ENCODE peak calls at places on chromosomes 16 and 17, in seven cellular contexts. One of them, this sample, is unnamed.

GRCh38 chr16:75206749-75207451 is at the start of gene CTRB2:
- DNase-seq in ureter: no peak
- DNase-seq in GM04504: no peak
- DNase-seq in NCI-H1092: no peak
- DNase-seq in Right ventricle myocardium superior: no peak
- DNase-seq in activated T-helper 1 cell treated with anti-CD3 and anti-CD28 coated beads, Interleukin-2, amount 50 U/mL, for 16 hours: no peak
- DNase-seq in hypothalamus: no peak
- DNase-seq in this sample: no peak

GRCh38 chr17:58046230-58047094 is 36.8 kb upstream of the DYNLL2 start:
- DNase-seq in ureter: no peak
- DNase-seq in GM04504: no peak
- DNase-seq in NCI-H1092: no peak
- DNase-seq in Right ventricle myocardium superior: peak
- DNase-seq in activated T-helper 1 cell treated with anti-CD3 and anti-CD28 coated beads, Interleukin-2, amount 50 U/mL, for 16 hours: no peak
- DNase-seq in hypothalamus: no peak
- DNase-seq in this sample: no peak

GRCh38 chr16:8146613-8147012 is 443.7 kb downstream of the TMEM114 start:
- DNase-seq in ureter: no peak
- DNase-seq in GM04504: no peak
- DNase-seq in NCI-H1092: no peak
- DNase-seq in Right ventricle myocardium superior: no peak
- DNase-seq in activated T-helper 1 cell treated with anti-CD3 and anti-CD28 coated beads, Interleukin-2, amount 50 U/mL, for 16 hours: no peak
- DNase-seq in hypothalamus: no peak
- DNase-seq in this sample: no peak

GRCh38 chr17:75872434-75873351 is 5.7 kb downstream of the TRIM47 start:
- DNase-seq in ureter: peak
- DNase-seq in GM04504: peak
- DNase-seq in NCI-H1092: no peak
- DNase-seq in Right ventricle myocardium superior: peak
- DNase-seq in activated T-helper 1 cell treated with anti-CD3 and anti-CD28 coated beads, Interleukin-2, amount 50 U/mL, for 16 hours: peak
- DNase-seq in hypothalamus: no peak
- DNase-seq in this sample: no peak

GRCh38 chr16:30184430-30185140 is 1.2 kb downstream of the CORO1A start:
- DNase-seq in ureter: peak
- DNase-seq in GM04504: no peak
- DNase-seq in NCI-H1092: peak
- DNase-seq in Right ventricle myocardium superior: peak
- DNase-seq in activated T-helper 1 cell treated with anti-CD3 and anti-CD28 coated beads, Interleukin-2, amount 50 U/mL, for 16 hours: peak
- DNase-seq in hypothalamus: no peak
- DNase-seq in this sample: no peak

GRCh38 chr17:67546578-67547527 is 169.8 kb downstream of the PITPNC1 start:
- DNase-seq in ureter: peak
- DNase-seq in GM04504: no peak
- DNase-seq in NCI-H1092: no peak
- DNase-seq in Right ventricle myocardium superior: peak
- DNase-seq in activated T-helper 1 cell treated with anti-CD3 and anti-CD28 coated beads, Interleukin-2, amount 50 U/mL, for 16 hours: no peak
- DNase-seq in hypothalamus: no peak
- DNase-seq in this sample: no peak

GRCh38 chr16:17246577-17246885 is 224.2 kb downstream of the XYLT1 start:
- DNase-seq in ureter: no peak
- DNase-seq in GM04504: no peak
- DNase-seq in NCI-H1092: no peak
- DNase-seq in Right ventricle myocardium superior: no peak
- DNase-seq in activated T-helper 1 cell treated with anti-CD3 and anti-CD28 coated beads, Interleukin-2, amount 50 U/mL, for 16 hours: no peak
- DNase-seq in hypothalamus: no peak
- DNase-seq in this sample: no peak

GRCh38 chr16:58548378-58548777 is 33.1 kb downstream of the SETD6 start:
- DNase-seq in ureter: no peak
- DNase-seq in GM04504: no peak
- DNase-seq in NCI-H1092: no peak
- DNase-seq in Right ventricle myocardium superior: no peak
- DNase-seq in activated T-helper 1 cell treated with anti-CD3 and anti-CD28 coated beads, Interleukin-2, amount 50 U/mL, for 16 hours: no peak
- DNase-seq in hypothalamus: no peak
- DNase-seq in this sample: no peak

GRCh38 chr17:81365148-81365600 is 30.1 kb upstream of the BAHCC1 start:
- DNase-seq in ureter: peak
- DNase-seq in GM04504: no peak
- DNase-seq in NCI-H1092: no peak
- DNase-seq in Right ventricle myocardium superior: no peak
- DNase-seq in activated T-helper 1 cell treated with anti-CD3 and anti-CD28 coated beads, Interleukin-2, amount 50 U/mL, for 16 hours: no peak
- DNase-seq in hypothalamus: no peak
- DNase-seq in this sample: no peak

GRCh38 chr17:14604920-14605599 is 304.2 kb downstream of the HS3ST3B1 start:
- DNase-seq in ureter: no peak
- DNase-seq in GM04504: no peak
- DNase-seq in NCI-H1092: no peak
- DNase-seq in Right ventricle myocardium superior: peak
- DNase-seq in activated T-helper 1 cell treated with anti-CD3 and anti-CD28 coated beads, Interleukin-2, amount 50 U/mL, for 16 hours: no peak
- DNase-seq in hypothalamus: peak
- DNase-seq in this sample: no peak

GRCh38 chr17:63838586-63839184 is 3.8 kb downstream of the SMARCD2 start:
- DNase-seq in ureter: peak
- DNase-seq in GM04504: peak
- DNase-seq in NCI-H1092: no peak
- DNase-seq in Right ventricle myocardium superior: peak
- DNase-seq in activated T-helper 1 cell treated with anti-CD3 and anti-CD28 coated beads, Interleukin-2, amount 50 U/mL, for 16 hours: no peak
- DNase-seq in hypothalamus: peak
- DNase-seq in this sample: peak

GRCh38 chr17:50638572-50638850 is 3.8 kb downstream of the ABCC3 start:
- DNase-seq in ureter: no peak
- DNase-seq in GM04504: peak
- DNase-seq in NCI-H1092: no peak
- DNase-seq in Right ventricle myocardium superior: no peak
- DNase-seq in activated T-helper 1 cell treated with anti-CD3 and anti-CD28 coated beads, Interleukin-2, amount 50 U/mL, for 16 hours: no peak
- DNase-seq in hypothalamus: no peak
- DNase-seq in this sample: no peak

GRCh38 chr16:50864386-50864785 is 122.5 kb downstream of the CYLD start:
- DNase-seq in ureter: no peak
- DNase-seq in GM04504: no peak
- DNase-seq in NCI-H1092: no peak
- DNase-seq in Right ventricle myocardium superior: no peak
- DNase-seq in activated T-helper 1 cell treated with anti-CD3 and anti-CD28 coated beads, Interleukin-2, amount 50 U/mL, for 16 hours: no peak
- DNase-seq in hypothalamus: no peak
- DNase-seq in this sample: no peak

GRCh38 chr17:36599546-36600250 is 1.7 kb upstream of the MRM1 start:
- DNase-seq in ureter: no peak
- DNase-seq in GM04504: no peak
- DNase-seq in NCI-H1092: no peak
- DNase-seq in Right ventricle myocardium superior: no peak
- DNase-seq in activated T-helper 1 cell treated with anti-CD3 and anti-CD28 coated beads, Interleukin-2, amount 50 U/mL, for 16 hours: no peak
- DNase-seq in hypothalamus: no peak
- DNase-seq in this sample: no peak

GRCh38 chr17:67392111-67392510 is 15.0 kb downstream of the PITPNC1 start:
- DNase-seq in ureter: no peak
- DNase-seq in GM04504: no peak
- DNase-seq in NCI-H1092: no peak
- DNase-seq in Right ventricle myocardium superior: no peak
- DNase-seq in activated T-helper 1 cell treated with anti-CD3 and anti-CD28 coated beads, Interleukin-2, amount 50 U/mL, for 16 hours: no peak
- DNase-seq in hypothalamus: no peak
- DNase-seq in this sample: no peak

GRCh38 chr17:77958716-77959215 is 263 bp downstream of the TNRC6C start:
- DNase-seq in ureter: no peak
- DNase-seq in GM04504: no peak
- DNase-seq in NCI-H1092: no peak
- DNase-seq in Right ventricle myocardium superior: no peak
- DNase-seq in activated T-helper 1 cell treated with anti-CD3 and anti-CD28 coated beads, Interleukin-2, amount 50 U/mL, for 16 hours: no peak
- DNase-seq in hypothalamus: no peak
- DNase-seq in this sample: no peak

GRCh38 chr17:45230787-45231480 is 9.2 kb downstream of the FMNL1 start:
- DNase-seq in ureter: no peak
- DNase-seq in GM04504: no peak
- DNase-seq in NCI-H1092: peak
- DNase-seq in Right ventricle myocardium superior: peak
- DNase-seq in activated T-helper 1 cell treated with anti-CD3 and anti-CD28 coated beads, Interleukin-2, amount 50 U/mL, for 16 hours: no peak
- DNase-seq in hypothalamus: no peak
- DNase-seq in this sample: no peak

GRCh38 chr17:82343560-82343959 is 10.0 kb upstream of the SECTM1 start:
- DNase-seq in ureter: no peak
- DNase-seq in GM04504: no peak
- DNase-seq in NCI-H1092: no peak
- DNase-seq in Right ventricle myocardium superior: peak
- DNase-seq in activated T-helper 1 cell treated with anti-CD3 and anti-CD28 coated beads, Interleukin-2, amount 50 U/mL, for 16 hours: no peak
- DNase-seq in hypothalamus: no peak
- DNase-seq in this sample: no peak

GRCh38 chr17:21288581-21289017 is 4.1 kb downstream of the MAP2K3 start:
- DNase-seq in ureter: no peak
- DNase-seq in GM04504: no peak
- DNase-seq in NCI-H1092: no peak
- DNase-seq in Right ventricle myocardium superior: no peak
- DNase-seq in activated T-helper 1 cell treated with anti-CD3 and anti-CD28 coated beads, Interleukin-2, amount 50 U/mL, for 16 hours: no peak
- DNase-seq in hypothalamus: no peak
- DNase-seq in this sample: no peak

GRCh38 chr17:8712698-8713097 is 31.9 kb downstream of the CCDC42 start:
- DNase-seq in ureter: no peak
- DNase-seq in GM04504: no peak
- DNase-seq in NCI-H1092: no peak
- DNase-seq in Right ventricle myocardium superior: no peak
- DNase-seq in activated T-helper 1 cell treated with anti-CD3 and anti-CD28 coated beads, Interleukin-2, amount 50 U/mL, for 16 hours: no peak
- DNase-seq in hypothalamus: no peak
- DNase-seq in this sample: no peak

GRCh38 chr16:10511829-10512228 is 68.6 kb downstream of the EMP2 start:
- DNase-seq in ureter: no peak
- DNase-seq in GM04504: no peak
- DNase-seq in NCI-H1092: no peak
- DNase-seq in Right ventricle myocardium superior: no peak
- DNase-seq in activated T-helper 1 cell treated with anti-CD3 and anti-CD28 coated beads, Interleukin-2, amount 50 U/mL, for 16 hours: no peak
- DNase-seq in hypothalamus: no peak
- DNase-seq in this sample: no peak

GRCh38 chr17:82787081-82787848 is 35.4 kb downstream of the TBCD start:
- DNase-seq in ureter: no peak
- DNase-seq in GM04504: peak
- DNase-seq in NCI-H1092: no peak
- DNase-seq in Right ventricle myocardium superior: peak
- DNase-seq in activated T-helper 1 cell treated with anti-CD3 and anti-CD28 coated beads, Interleukin-2, amount 50 U/mL, for 16 hours: no peak
- DNase-seq in hypothalamus: no peak
- DNase-seq in this sample: peak

GRCh38 chr17:8120520-8121443 is 2.5 kb upstream of the ALOXE3 start:
- DNase-seq in ureter: peak
- DNase-seq in GM04504: no peak
- DNase-seq in NCI-H1092: no peak
- DNase-seq in Right ventricle myocardium superior: peak
- DNase-seq in activated T-helper 1 cell treated with anti-CD3 and anti-CD28 coated beads, Interleukin-2, amount 50 U/mL, for 16 hours: no peak
- DNase-seq in hypothalamus: peak
- DNase-seq in this sample: no peak

GRCh38 chr16:30894540-30895368 is 877 bp upstream of the BCL7C start:
- DNase-seq in ureter: no peak
- DNase-seq in GM04504: no peak
- DNase-seq in NCI-H1092: no peak
- DNase-seq in Right ventricle myocardium superior: no peak
- DNase-seq in activated T-helper 1 cell treated with anti-CD3 and anti-CD28 coated beads, Interleukin-2, amount 50 U/mL, for 16 hours: no peak
- DNase-seq in hypothalamus: no peak
- DNase-seq in this sample: no peak

GRCh38 chr17:80247561-80247960 is 13.1 kb upstream of the RNF213 start:
- DNase-seq in ureter: no peak
- DNase-seq in GM04504: no peak
- DNase-seq in NCI-H1092: no peak
- DNase-seq in Right ventricle myocardium superior: no peak
- DNase-seq in activated T-helper 1 cell treated with anti-CD3 and anti-CD28 coated beads, Interleukin-2, amount 50 U/mL, for 16 hours: no peak
- DNase-seq in hypothalamus: no peak
- DNase-seq in this sample: no peak

GRCh38 chr16:14497245-14498082 is 132.6 kb downstream of the PARN start:
- DNase-seq in ureter: no peak
- DNase-seq in GM04504: no peak
- DNase-seq in NCI-H1092: no peak
- DNase-seq in Right ventricle myocardium superior: no peak
- DNase-seq in activated T-helper 1 cell treated with anti-CD3 and anti-CD28 coated beads, Interleukin-2, amount 50 U/mL, for 16 hours: no peak
- DNase-seq in hypothalamus: no peak
- DNase-seq in this sample: no peak

GRCh38 chr17:19347323-19348080 is 15.0 kb downstream of the B9D1 start:
- DNase-seq in ureter: no peak
- DNase-seq in GM04504: no peak
- DNase-seq in NCI-H1092: no peak
- DNase-seq in Right ventricle myocardium superior: no peak
- DNase-seq in activated T-helper 1 cell treated with anti-CD3 and anti-CD28 coated beads, Interleukin-2, amount 50 U/mL, for 16 hours: no peak
- DNase-seq in hypothalamus: no peak
- DNase-seq in this sample: no peak

GRCh38 chr17:62670202-62670821 is 42.8 kb downstream of the MRC2 start:
- DNase-seq in ureter: peak
- DNase-seq in GM04504: no peak
- DNase-seq in NCI-H1092: no peak
- DNase-seq in Right ventricle myocardium superior: no peak
- DNase-seq in activated T-helper 1 cell treated with anti-CD3 and anti-CD28 coated beads, Interleukin-2, amount 50 U/mL, for 16 hours: no peak
- DNase-seq in hypothalamus: no peak
- DNase-seq in this sample: no peak

GRCh38 chr17:6305613-6306360 is 129.1 kb downstream of the AIPL1 start:
- DNase-seq in ureter: no peak
- DNase-seq in GM04504: no peak
- DNase-seq in NCI-H1092: no peak
- DNase-seq in Right ventricle myocardium superior: no peak
- DNase-seq in activated T-helper 1 cell treated with anti-CD3 and anti-CD28 coated beads, Interleukin-2, amount 50 U/mL, for 16 hours: no peak
- DNase-seq in hypothalamus: no peak
- DNase-seq in this sample: no peak

GRCh38 chr16:74309789-74310781 is 13.5 kb downstream of the PSMD7 start:
- DNase-seq in ureter: no peak
- DNase-seq in GM04504: peak
- DNase-seq in NCI-H1092: peak
- DNase-seq in Right ventricle myocardium superior: no peak
- DNase-seq in activated T-helper 1 cell treated with anti-CD3 and anti-CD28 coated beads, Interleukin-2, amount 50 U/mL, for 16 hours: no peak
- DNase-seq in hypothalamus: no peak
- DNase-seq in this sample: no peak

GRCh38 chr16:66842765-66843164 is 1.4 kb upstream of the CA7 start:
- DNase-seq in ureter: peak
- DNase-seq in GM04504: no peak
- DNase-seq in NCI-H1092: no peak
- DNase-seq in Right ventricle myocardium superior: no peak
- DNase-seq in activated T-helper 1 cell treated with anti-CD3 and anti-CD28 coated beads, Interleukin-2, amount 50 U/mL, for 16 hours: no peak
- DNase-seq in hypothalamus: no peak
- DNase-seq in this sample: no peak

GRCh38 chr17:81021531-81022370 is 13.2 kb upstream of the BAIAP2 start:
- DNase-seq in ureter: no peak
- DNase-seq in GM04504: no peak
- DNase-seq in NCI-H1092: no peak
- DNase-seq in Right ventricle myocardium superior: no peak
- DNase-seq in activated T-helper 1 cell treated with anti-CD3 and anti-CD28 coated beads, Interleukin-2, amount 50 U/mL, for 16 hours: no peak
- DNase-seq in hypothalamus: no peak
- DNase-seq in this sample: no peak

GRCh38 chr17:79019631-79020584 is 4.1 kb upstream of the C1QTNF1 start:
- DNase-seq in ureter: no peak
- DNase-seq in GM04504: no peak
- DNase-seq in NCI-H1092: no peak
- DNase-seq in Right ventricle myocardium superior: peak
- DNase-seq in activated T-helper 1 cell treated with anti-CD3 and anti-CD28 coated beads, Interleukin-2, amount 50 U/mL, for 16 hours: no peak
- DNase-seq in hypothalamus: no peak
- DNase-seq in this sample: no peak

GRCh38 chr17:72515291-72516065 is 394.7 kb downstream of the SOX9 start:
- DNase-seq in ureter: no peak
- DNase-seq in GM04504: no peak
- DNase-seq in NCI-H1092: peak
- DNase-seq in Right ventricle myocardium superior: no peak
- DNase-seq in activated T-helper 1 cell treated with anti-CD3 and anti-CD28 coated beads, Interleukin-2, amount 50 U/mL, for 16 hours: no peak
- DNase-seq in hypothalamus: no peak
- DNase-seq in this sample: no peak

GRCh38 chr16:50692999-50693781 is at the start of gene NOD2:
- DNase-seq in ureter: no peak
- DNase-seq in GM04504: no peak
- DNase-seq in NCI-H1092: no peak
- DNase-seq in Right ventricle myocardium superior: no peak
- DNase-seq in activated T-helper 1 cell treated with anti-CD3 and anti-CD28 coated beads, Interleukin-2, amount 50 U/mL, for 16 hours: no peak
- DNase-seq in hypothalamus: no peak
- DNase-seq in this sample: no peak

GRCh38 chr16:11439790-11440656 is 94.8 kb downstream of the RMI2 start:
- DNase-seq in ureter: no peak
- DNase-seq in GM04504: no peak
- DNase-seq in NCI-H1092: no peak
- DNase-seq in Right ventricle myocardium superior: no peak
- DNase-seq in activated T-helper 1 cell treated with anti-CD3 and anti-CD28 coated beads, Interleukin-2, amount 50 U/mL, for 16 hours: no peak
- DNase-seq in hypothalamus: no peak
- DNase-seq in this sample: no peak

GRCh38 chr16:56911771-56912541 is 20.0 kb upstream of the HERPUD1 start:
- DNase-seq in ureter: no peak
- DNase-seq in GM04504: no peak
- DNase-seq in NCI-H1092: no peak
- DNase-seq in Right ventricle myocardium superior: peak
- DNase-seq in activated T-helper 1 cell treated with anti-CD3 and anti-CD28 coated beads, Interleukin-2, amount 50 U/mL, for 16 hours: no peak
- DNase-seq in hypothalamus: no peak
- DNase-seq in this sample: no peak

This sample was measured in GM04503.